ENCODE peak calls at places on chromosomes 16 and 17, in eight cellular contexts. One of them, this sample, is unnamed.
A peak's percentile ranks its signal among the peaks of the same experiment; 100 is the strongest.

GRCh38 chr16:11097094-11097781 is 152.9 kb downstream of the CLEC16A start:
- DNase-seq in GM19239: no peak
- DNase-seq in NCI-H2227 treated with DMSO at 0.1 percent for 48 hours: no peak
- DNase-seq in mucosa of descending colon: no peak
- DNase-seq in kidney epithelial cell: no peak
- DNase-seq in A549: no peak
- DNase-seq in lung: no peak
- DNase-seq in activated CD4-positive, alpha-beta T cell treated with anti-CD3 and anti-CD28 coated beads, Interleukin-2, amount 50 U/mL, for 1 hour: no peak
- DNase-seq in this sample: no peak

GRCh38 chr16:76940251-76940650 is 250.7 kb upstream of the MON1B start:
- DNase-seq in kidney epithelial cell: peak; percentile 42
- DNase-seq in GM19239: no peak
- DNase-seq in mucosa of descending colon: no peak
- DNase-seq in A549: no peak
- DNase-seq in activated CD4-positive, alpha-beta T cell treated with anti-CD3 and anti-CD28 coated beads, Interleukin-2, amount 50 U/mL, for 1 hour: no peak
- DNase-seq in NCI-H2227 treated with DMSO at 0.1 percent for 48 hours: no peak
- DNase-seq in lung: no peak
- DNase-seq in this sample: no peak

GRCh38 chr16:78210305-78210704 is 110.9 kb downstream of the WWOX start:
- DNase-seq in activated CD4-positive, alpha-beta T cell treated with anti-CD3 and anti-CD28 coated beads, Interleukin-2, amount 50 U/mL, for 1 hour: no peak
- DNase-seq in kidney epithelial cell: peak; percentile 57
- DNase-seq in lung: no peak
- DNase-seq in NCI-H2227 treated with DMSO at 0.1 percent for 48 hours: no peak
- DNase-seq in GM19239: no peak
- DNase-seq in A549: peak; percentile 23
- DNase-seq in mucosa of descending colon: no peak
- DNase-seq in this sample: no peak

GRCh38 chr16:56257260-56257659 is 66.0 kb downstream of the GNAO1 start:
- DNase-seq in GM19239: no peak
- DNase-seq in kidney epithelial cell: no peak
- DNase-seq in activated CD4-positive, alpha-beta T cell treated with anti-CD3 and anti-CD28 coated beads, Interleukin-2, amount 50 U/mL, for 1 hour: no peak
- DNase-seq in mucosa of descending colon: peak; percentile 55
- DNase-seq in A549: no peak
- DNase-seq in lung: no peak
- DNase-seq in NCI-H2227 treated with DMSO at 0.1 percent for 48 hours: no peak
- DNase-seq in this sample: no peak

GRCh38 chr16:11792404-11793260 is 4.4 kb downstream of the ZC3H7A start:
- DNase-seq in GM19239: no peak
- DNase-seq in NCI-H2227 treated with DMSO at 0.1 percent for 48 hours: no peak
- DNase-seq in lung: peak; percentile 59
- DNase-seq in A549: no peak
- DNase-seq in activated CD4-positive, alpha-beta T cell treated with anti-CD3 and anti-CD28 coated beads, Interleukin-2, amount 50 U/mL, for 1 hour: no peak
- DNase-seq in kidney epithelial cell: no peak
- DNase-seq in mucosa of descending colon: peak; percentile 59
- DNase-seq in this sample: no peak

GRCh38 chr17:19646788-19647696 is 1.5 kb upstream of the ALDH3A2 start:
- DNase-seq in lung: no peak
- DNase-seq in activated CD4-positive, alpha-beta T cell treated with anti-CD3 and anti-CD28 coated beads, Interleukin-2, amount 50 U/mL, for 1 hour: no peak
- DNase-seq in mucosa of descending colon: no peak
- DNase-seq in GM19239: no peak
- DNase-seq in kidney epithelial cell: no peak
- DNase-seq in A549: peak; percentile 72
- DNase-seq in NCI-H2227 treated with DMSO at 0.1 percent for 48 hours: peak; percentile 55
- DNase-seq in this sample: peak; percentile 34

GRCh38 chr17:50290074-50290702 is 15.9 kb downstream of the TMEM92 start:
- DNase-seq in lung: peak; percentile 85
- DNase-seq in NCI-H2227 treated with DMSO at 0.1 percent for 48 hours: no peak
- DNase-seq in mucosa of descending colon: peak; percentile 31
- DNase-seq in A549: peak; percentile 87
- DNase-seq in kidney epithelial cell: peak; percentile 85
- DNase-seq in activated CD4-positive, alpha-beta T cell treated with anti-CD3 and anti-CD28 coated beads, Interleukin-2, amount 50 U/mL, for 1 hour: no peak
- DNase-seq in GM19239: no peak
- DNase-seq in this sample: peak; percentile 65

GRCh38 chr17:75808905-75809621 is 24.5 kb downstream of the UNK start:
- DNase-seq in A549: no peak
- DNase-seq in GM19239: no peak
- DNase-seq in kidney epithelial cell: no peak
- DNase-seq in NCI-H2227 treated with DMSO at 0.1 percent for 48 hours: peak; percentile 71
- DNase-seq in lung: no peak
- DNase-seq in mucosa of descending colon: no peak
- DNase-seq in activated CD4-positive, alpha-beta T cell treated with anti-CD3 and anti-CD28 coated beads, Interleukin-2, amount 50 U/mL, for 1 hour: no peak
- DNase-seq in this sample: no peak

GRCh38 chr16:11263737-11264136 is 5.4 kb downstream of the TNP2 start:
- DNase-seq in GM19239: no peak
- DNase-seq in A549: no peak
- DNase-seq in NCI-H2227 treated with DMSO at 0.1 percent for 48 hours: no peak
- DNase-seq in activated CD4-positive, alpha-beta T cell treated with anti-CD3 and anti-CD28 coated beads, Interleukin-2, amount 50 U/mL, for 1 hour: peak; percentile 16
- DNase-seq in mucosa of descending colon: no peak
- DNase-seq in lung: no peak
- DNase-seq in kidney epithelial cell: no peak
- DNase-seq in this sample: no peak

GRCh38 chr16:66705790-66706505 is 9.4 kb upstream of the CMTM4 start:
- DNase-seq in A549: no peak
- DNase-seq in GM19239: no peak
- DNase-seq in kidney epithelial cell: no peak
- DNase-seq in lung: peak; percentile 72
- DNase-seq in mucosa of descending colon: peak; percentile 84
- DNase-seq in NCI-H2227 treated with DMSO at 0.1 percent for 48 hours: no peak
- DNase-seq in activated CD4-positive, alpha-beta T cell treated with anti-CD3 and anti-CD28 coated beads, Interleukin-2, amount 50 U/mL, for 1 hour: no peak
- DNase-seq in this sample: no peak

GRCh38 chr17:64779344-64780095 is 117.4 kb upstream of the SMURF2 start:
- DNase-seq in A549: no peak
- DNase-seq in kidney epithelial cell: no peak
- DNase-seq in activated CD4-positive, alpha-beta T cell treated with anti-CD3 and anti-CD28 coated beads, Interleukin-2, amount 50 U/mL, for 1 hour: no peak
- DNase-seq in lung: no peak
- DNase-seq in GM19239: no peak
- DNase-seq in mucosa of descending colon: peak; percentile 67
- DNase-seq in NCI-H2227 treated with DMSO at 0.1 percent for 48 hours: no peak
- DNase-seq in this sample: no peak

GRCh38 chr17:32815460-32815859 is 61.5 kb downstream of the MYO1D start:
- DNase-seq in activated CD4-positive, alpha-beta T cell treated with anti-CD3 and anti-CD28 coated beads, Interleukin-2, amount 50 U/mL, for 1 hour: no peak
- DNase-seq in mucosa of descending colon: no peak
- DNase-seq in GM19239: no peak
- DNase-seq in NCI-H2227 treated with DMSO at 0.1 percent for 48 hours: no peak
- DNase-seq in kidney epithelial cell: no peak
- DNase-seq in A549: no peak
- DNase-seq in lung: no peak
- DNase-seq in this sample: no peak

GRCh38 chr17:31202968-31203367 is 94.1 kb downstream of the OMG start:
- DNase-seq in NCI-H2227 treated with DMSO at 0.1 percent for 48 hours: no peak
- DNase-seq in lung: peak; percentile 55
- DNase-seq in activated CD4-positive, alpha-beta T cell treated with anti-CD3 and anti-CD28 coated beads, Interleukin-2, amount 50 U/mL, for 1 hour: no peak
- DNase-seq in kidney epithelial cell: no peak
- DNase-seq in mucosa of descending colon: no peak
- DNase-seq in GM19239: no peak
- DNase-seq in A549: no peak
- DNase-seq in this sample: no peak

GRCh38 chr17:30519707-30520106 is 42.5 kb downstream of the GOSR1 start:
- DNase-seq in kidney epithelial cell: peak; percentile 12
- DNase-seq in mucosa of descending colon: no peak
- DNase-seq in lung: no peak
- DNase-seq in A549: peak; percentile 35
- DNase-seq in activated CD4-positive, alpha-beta T cell treated with anti-CD3 and anti-CD28 coated beads, Interleukin-2, amount 50 U/mL, for 1 hour: no peak
- DNase-seq in NCI-H2227 treated with DMSO at 0.1 percent for 48 hours: no peak
- DNase-seq in GM19239: no peak
- DNase-seq in this sample: no peak

GRCh38 chr17:64150237-64151015 is 20.5 kb upstream of the ERN1 start:
- DNase-seq in kidney epithelial cell: no peak
- DNase-seq in activated CD4-positive, alpha-beta T cell treated with anti-CD3 and anti-CD28 coated beads, Interleukin-2, amount 50 U/mL, for 1 hour: no peak
- DNase-seq in A549: peak; percentile 27
- DNase-seq in NCI-H2227 treated with DMSO at 0.1 percent for 48 hours: no peak
- DNase-seq in GM19239: no peak
- DNase-seq in mucosa of descending colon: no peak
- DNase-seq in lung: peak; percentile 69
- DNase-seq in this sample: no peak

GRCh38 chr17:36661047-36661666 is 59.8 kb downstream of the MRM1 start:
- DNase-seq in kidney epithelial cell: no peak
- DNase-seq in GM19239: no peak
- DNase-seq in A549: no peak
- DNase-seq in mucosa of descending colon: no peak
- DNase-seq in lung: no peak
- DNase-seq in NCI-H2227 treated with DMSO at 0.1 percent for 48 hours: peak; percentile 24
- DNase-seq in activated CD4-positive, alpha-beta T cell treated with anti-CD3 and anti-CD28 coated beads, Interleukin-2, amount 50 U/mL, for 1 hour: no peak
- DNase-seq in this sample: no peak

GRCh38 chr17:38898291-38898679 is 27.1 kb upstream of the LASP1NB start:
- DNase-seq in A549: no peak
- DNase-seq in lung: no peak
- DNase-seq in NCI-H2227 treated with DMSO at 0.1 percent for 48 hours: no peak
- DNase-seq in activated CD4-positive, alpha-beta T cell treated with anti-CD3 and anti-CD28 coated beads, Interleukin-2, amount 50 U/mL, for 1 hour: peak; percentile 17
- DNase-seq in GM19239: no peak
- DNase-seq in kidney epithelial cell: no peak
- DNase-seq in mucosa of descending colon: peak; percentile 65
- DNase-seq in this sample: no peak

GRCh38 chr16:24729967-24730815 is 740 bp downstream of the TNRC6A start:
- DNase-seq in NCI-H2227 treated with DMSO at 0.1 percent for 48 hours: no peak
- DNase-seq in GM19239: peak; percentile 34
- DNase-seq in activated CD4-positive, alpha-beta T cell treated with anti-CD3 and anti-CD28 coated beads, Interleukin-2, amount 50 U/mL, for 1 hour: peak; percentile 42
- DNase-seq in lung: no peak
- DNase-seq in mucosa of descending colon: peak; percentile 70
- DNase-seq in kidney epithelial cell: no peak
- DNase-seq in A549: peak; percentile 9
- DNase-seq in this sample: peak; percentile 47

GRCh38 chr17:81691608-81692007 is 7.8 kb downstream of the HGS start:
- DNase-seq in kidney epithelial cell: no peak
- DNase-seq in GM19239: no peak
- DNase-seq in NCI-H2227 treated with DMSO at 0.1 percent for 48 hours: no peak
- DNase-seq in lung: no peak
- DNase-seq in mucosa of descending colon: no peak
- DNase-seq in A549: no peak
- DNase-seq in activated CD4-positive, alpha-beta T cell treated with anti-CD3 and anti-CD28 coated beads, Interleukin-2, amount 50 U/mL, for 1 hour: no peak
- DNase-seq in this sample: no peak

GRCh38 chr16:86751081-86752030 is 173.0 kb downstream of the FOXL1 start:
- DNase-seq in GM19239: no peak
- DNase-seq in NCI-H2227 treated with DMSO at 0.1 percent for 48 hours: no peak
- DNase-seq in kidney epithelial cell: peak; percentile 86
- DNase-seq in activated CD4-positive, alpha-beta T cell treated with anti-CD3 and anti-CD28 coated beads, Interleukin-2, amount 50 U/mL, for 1 hour: no peak
- DNase-seq in mucosa of descending colon: no peak
- DNase-seq in A549: peak; percentile 13
- DNase-seq in lung: no peak
- DNase-seq in this sample: no peak

GRCh38 chr17:8055851-8056231 is 17.0 kb downstream of the ALOX15B start:
- DNase-seq in GM19239: no peak
- DNase-seq in mucosa of descending colon: no peak
- DNase-seq in activated CD4-positive, alpha-beta T cell treated with anti-CD3 and anti-CD28 coated beads, Interleukin-2, amount 50 U/mL, for 1 hour: no peak
- DNase-seq in NCI-H2227 treated with DMSO at 0.1 percent for 48 hours: no peak
- DNase-seq in lung: no peak
- DNase-seq in kidney epithelial cell: no peak
- DNase-seq in A549: no peak
- DNase-seq in this sample: no peak

GRCh38 chr16:19707699-19708497 is 10.1 kb downstream of the KNOP1 start:
- DNase-seq in activated CD4-positive, alpha-beta T cell treated with anti-CD3 and anti-CD28 coated beads, Interleukin-2, amount 50 U/mL, for 1 hour: no peak
- DNase-seq in NCI-H2227 treated with DMSO at 0.1 percent for 48 hours: no peak
- DNase-seq in mucosa of descending colon: no peak
- DNase-seq in kidney epithelial cell: no peak
- DNase-seq in lung: no peak
- DNase-seq in A549: no peak
- DNase-seq in GM19239: no peak
- DNase-seq in this sample: no peak

GRCh38 chr16:3642397-3643094 is 11.9 kb upstream of the DNASE1 start:
- DNase-seq in mucosa of descending colon: peak; percentile 53
- DNase-seq in NCI-H2227 treated with DMSO at 0.1 percent for 48 hours: no peak
- DNase-seq in GM19239: no peak
- DNase-seq in activated CD4-positive, alpha-beta T cell treated with anti-CD3 and anti-CD28 coated beads, Interleukin-2, amount 50 U/mL, for 1 hour: no peak
- DNase-seq in kidney epithelial cell: no peak
- DNase-seq in A549: no peak
- DNase-seq in lung: no peak
- DNase-seq in this sample: peak; percentile 37

GRCh38 chr17:40075216-40076100 is 12.7 kb downstream of the THRA start:
- DNase-seq in lung: peak; percentile 77
- DNase-seq in A549: peak; percentile 75
- DNase-seq in NCI-H2227 treated with DMSO at 0.1 percent for 48 hours: peak; percentile 21
- DNase-seq in activated CD4-positive, alpha-beta T cell treated with anti-CD3 and anti-CD28 coated beads, Interleukin-2, amount 50 U/mL, for 1 hour: peak; percentile 70
- DNase-seq in GM19239: no peak
- DNase-seq in mucosa of descending colon: peak; percentile 85
- DNase-seq in kidney epithelial cell: no peak
- DNase-seq in this sample: peak; percentile 90

GRCh38 chr17:37530420-37530819 is 40.7 kb downstream of the DUSP14 start:
- DNase-seq in GM19239: no peak
- DNase-seq in A549: no peak
- DNase-seq in NCI-H2227 treated with DMSO at 0.1 percent for 48 hours: no peak
- DNase-seq in mucosa of descending colon: no peak
- DNase-seq in kidney epithelial cell: no peak
- DNase-seq in activated CD4-positive, alpha-beta T cell treated with anti-CD3 and anti-CD28 coated beads, Interleukin-2, amount 50 U/mL, for 1 hour: no peak
- DNase-seq in lung: no peak
- DNase-seq in this sample: no peak

GRCh38 chr16:4519274-4520058 is 19.1 kb downstream of the CDIP1 start:
- DNase-seq in kidney epithelial cell: no peak
- DNase-seq in activated CD4-positive, alpha-beta T cell treated with anti-CD3 and anti-CD28 coated beads, Interleukin-2, amount 50 U/mL, for 1 hour: no peak
- DNase-seq in NCI-H2227 treated with DMSO at 0.1 percent for 48 hours: no peak
- DNase-seq in lung: no peak
- DNase-seq in A549: no peak
- DNase-seq in GM19239: no peak
- DNase-seq in mucosa of descending colon: no peak
- DNase-seq in this sample: no peak

GRCh38 chr16:67676516-67676915 is 9.9 kb downstream of the C16orf86 start:
- DNase-seq in GM19239: no peak
- DNase-seq in A549: no peak
- DNase-seq in kidney epithelial cell: no peak
- DNase-seq in NCI-H2227 treated with DMSO at 0.1 percent for 48 hours: no peak
- DNase-seq in activated CD4-positive, alpha-beta T cell treated with anti-CD3 and anti-CD28 coated beads, Interleukin-2, amount 50 U/mL, for 1 hour: no peak
- DNase-seq in mucosa of descending colon: no peak
- DNase-seq in lung: no peak
- DNase-seq in this sample: no peak